ENCODE peak calls at places on chromosomes 5 and 9, in seven cellular contexts. F is HFFc6, Y is neural crest cell, O is thoracic aorta, U is epithelial cell of esophagus, B is AG09309, M is BJ. W is an unnamed sample.

GRCh38 chr5:125746936-125747335 is 676.3 kb upstream of the GRAMD2B start:
- DNase-seq in F (no peak), Y (no peak), O (no peak), U (no peak), B (no peak), M (no peak), W (no peak)

GRCh38 chr5:10946050-10946449 is 185.0 kb upstream of the DAP start:
- DNase-seq in F (no peak), Y (no peak), O (no peak), U (no peak), B (no peak), M (no peak), W (no peak)

GRCh38 chr5:16615737-16616535 is 861 bp downstream of the RETREG1 start:
- DNase-seq in F (no peak), Y (no peak), O (no peak), U (peak; percentile 27), B (no peak), M (no peak), W (peak; percentile 28)

GRCh38 chr9:5292141-5292540 is 12.4 kb downstream of the RLN2 start:
- DNase-seq in F (peak; percentile 34), Y (no peak), O (no peak), U (no peak), B (no peak), M (no peak), W (no peak)

GRCh38 chr5:106488407-106488806 is 1182.3 kb downstream of the EFNA5 start:
- DNase-seq in F (no peak), Y (no peak), O (no peak), U (no peak), B (no peak), M (no peak), W (no peak)

GRCh38 chr9:99075246-99075912 is 29.5 kb upstream of the TGFBR1 start:
- DNase-seq in F (peak; percentile 77), Y (no peak), O (no peak), U (no peak), B (no peak), M (no peak), W (peak; percentile 21)

GRCh38 chr5:108345541-108346171 is 36.2 kb downstream of the FBXL17 start:
- DNase-seq in F (peak; percentile 63), Y (no peak), O (no peak), U (peak; percentile 63), B (no peak), M (no peak), W (peak; percentile 59)

GRCh38 chr9:30944233-30944585 is 1440.2 kb upstream of the ACO1 start:
- DNase-seq in F (no peak), Y (no peak), O (no peak), U (no peak), B (no peak), M (no peak), W (no peak)

GRCh38 chr5:146365618-146366017 is 27.0 kb downstream of the POU4F3 start:
- DNase-seq in F (no peak), Y (no peak), O (no peak), U (no peak), B (no peak), M (no peak), W (no peak)

GRCh38 chr5:143569722-143570567 is 166.5 kb upstream of the NR3C1 start:
- DNase-seq in F (no peak), Y (no peak), O (no peak), U (no peak), B (no peak), M (no peak), W (no peak)

GRCh38 chr9:130451509-130452388 is 7.0 kb downstream of the ASS1 start:
- DNase-seq in F (peak; percentile 89), Y (no peak), O (peak; percentile 62), U (peak; percentile 95), B (peak; percentile 78), M (peak; percentile 74), W (peak; percentile 96)

GRCh38 chr5:96329294-96329693 is 103.8 kb downstream of the PCSK1 start:
- DNase-seq in F (no peak), Y (no peak), O (no peak), U (no peak), B (no peak), M (no peak), W (no peak)

GRCh38 chr5:127871448-127872153 is 168.4 kb downstream of the CCDC192 start:
- DNase-seq in F (peak; percentile 41), Y (no peak), O (no peak), U (peak; percentile 81), B (no peak), M (no peak), W (peak; percentile 74)

GRCh38 chr5:72242796-72243475 is 77.1 kb downstream of the MRPS27 start:
- DNase-seq in F (no peak), Y (peak; percentile 8), O (no peak), U (no peak), B (no peak), M (no peak), W (no peak)

GRCh38 chr5:316210-317085 is 5.1 kb upstream of the AHRR start:
- DNase-seq in F (no peak), Y (no peak), O (no peak), U (peak; percentile 47), B (no peak), M (no peak), W (no peak)

GRCh38 chr9:134358026-134358967 is 32.0 kb downstream of the RXRA start:
- DNase-seq in F (no peak), Y (no peak), O (no peak), U (peak; percentile 67), B (no peak), M (no peak), W (peak; percentile 76)

GRCh38 chr5:145479271-145479670 is 355.9 kb downstream of the PRELID2 start:
- DNase-seq in F (peak; percentile 25), Y (no peak), O (no peak), U (peak; percentile 59), B (no peak), M (no peak), W (no peak)

GRCh38 chr5:172864161-172864560 is 30.1 kb downstream of the ERGIC1 start:
- DNase-seq in F (no peak), Y (no peak), O (no peak), U (no peak), B (no peak), M (no peak), W (no peak)

GRCh38 chr5:152297866-152298265 is 107.2 kb downstream of the NMUR2 start:
- DNase-seq in F (no peak), Y (no peak), O (no peak), U (peak; percentile 50), B (no peak), M (no peak), W (no peak)

GRCh38 chr5:128271859-128272446 is 188.4 kb downstream of the SLC12A2 start:
- DNase-seq in F (peak; percentile 93), Y (no peak), O (no peak), U (peak; percentile 71), B (peak; percentile 41), M (peak; percentile 26), W (peak; percentile 58)

GRCh38 chr9:33467526-33467925 is 6.2 kb downstream of the NOL6 start:
- DNase-seq in F (no peak), Y (no peak), O (no peak), U (no peak), B (no peak), M (no peak), W (no peak)

GRCh38 chr9:78437721-78438610 is 141.0 kb downstream of the PSAT1 start:
- DNase-seq in F (no peak), Y (no peak), O (no peak), U (no peak), B (no peak), M (no peak), W (no peak)

GRCh38 chr9:31824860-31825259 is 559.6 kb upstream of the ACO1 start:
- DNase-seq in F (no peak), Y (no peak), O (no peak), U (peak; percentile 4), B (no peak), M (no peak), W (no peak)

GRCh38 chr9:113875917-113876805 is at the start of gene ZNF618:
- DNase-seq in F (no peak), Y (peak; percentile 37), O (no peak), U (peak; percentile 58), B (no peak), M (no peak), W (peak; percentile 32)

GRCh38 chr9:131410051-131410491 is 16.2 kb downstream of the PRRC2B start:
- DNase-seq in F (no peak), Y (no peak), O (no peak), U (no peak), B (no peak), M (no peak), W (no peak)

GRCh38 chr5:87400305-87400899 is 12.3 kb downstream of the CCNH start:
- DNase-seq in F (peak; percentile 43), Y (no peak), O (no peak), U (peak; percentile 40), B (no peak), M (no peak), W (peak; percentile 46)

GRCh38 chr9:77756449-77756848 is 108.3 kb upstream of the GNA14 start:
- DNase-seq in F (no peak), Y (no peak), O (no peak), U (no peak), B (no peak), M (no peak), W (no peak)

GRCh38 chr9:96071245-96072124 is 196.0 kb downstream of the ERCC6L2 start:
- DNase-seq in F (peak; percentile 47), Y (peak; percentile 28), O (no peak), U (peak; percentile 43), B (no peak), M (no peak), W (peak; percentile 47)
- TF ChIP-seq CTCF in F (peak; percentile 69), Y (peak; percentile 60), O (peak; percentile 34), U (peak; percentile 64), B (peak; percentile 45), M (peak; percentile 47), W (peak; percentile 47)

GRCh38 chr5:133229931-133230664 is 178.3 kb downstream of the HSPA4 start:
- DNase-seq in F (no peak), Y (no peak), O (no peak), U (peak; percentile 97), B (no peak), M (no peak), W (peak; percentile 93)
- TF ChIP-seq CTCF in F (no peak), Y (no peak), O (no peak), U (no peak), B (no peak), M (no peak), W (no peak)

GRCh38 chr5:138913773-138914172 is 38.6 kb upstream of the LRRTM2 start:
- DNase-seq in F (no peak), Y (no peak), O (no peak), U (no peak), B (no peak), M (no peak), W (no peak)
- TF ChIP-seq CTCF in F (no peak), Y (no peak), O (no peak), U (no peak), B (no peak), M (no peak), W (no peak)

GRCh38 chr5:76953551-76954382 is 922 bp downstream of the CRHBP start:
- DNase-seq in F (no peak), Y (peak; percentile 8), O (no peak), U (peak; percentile 12), B (no peak), M (no peak), W (no peak)
- TF ChIP-seq CTCF in F (no peak), Y (peak; percentile 27), O (no peak), U (no peak), B (no peak), M (no peak), W (no peak)